ENCODE peak calls at places on chromosomes 5 and 9, in six cellular contexts. F is A673, B is cardiac muscle cell, J is BE2C, H is uterus, L is epithelial cell of esophagus. C is an unnamed sample.

GRCh38 chr5:122741681-122742080 is 33.2 kb upstream of the SNX2 start:
- DNase-seq in L (peak), F (no peak), H (no peak), J (no peak), B (no peak), C (no peak)

GRCh38 chr9:92384373-92384772 is 20.0 kb downstream of the OGN start:
- DNase-seq in B (no peak), L (peak), H (no peak), J (no peak), F (no peak), C (no peak)

GRCh38 chr5:107607656-107608368 is 62.9 kb downstream of the EFNA5 start:
- DNase-seq in L (peak), J (no peak), B (no peak), H (no peak), F (no peak), C (no peak)

GRCh38 chr9:70410368-70410767 is 4.1 kb downstream of the KLF9 start:
- DNase-seq in F (no peak), L (peak), H (no peak), B (no peak), J (no peak), C (no peak)

GRCh38 chr5:121841900-121842299 is 9.8 kb upstream of the FTMT start:
- DNase-seq in B (no peak), F (no peak), J (no peak), L (peak), H (no peak), C (no peak)

GRCh38 chr5:11801061-11801460 is 103.2 kb downstream of the CTNND2 start:
- DNase-seq in H (no peak), L (peak), B (no peak), F (no peak), J (no peak), C (no peak)

GRCh38 chr9:88949961-88950340 is 41.3 kb upstream of the S1PR3 start:
- DNase-seq in J (no peak), F (peak), L (peak), B (no peak), H (no peak), C (no peak)

GRCh38 chr9:126661122-126661520 is 47.4 kb downstream of the LMX1B start:
- DNase-seq in B (no peak), F (no peak), H (no peak), L (no peak), J (no peak), C (no peak)

GRCh38 chr9:69198526-69199250 is 24.6 kb downstream of the TJP2 start:
- DNase-seq in F (no peak), L (no peak), H (no peak), B (no peak), J (no peak), C (no peak)

GRCh38 chr9:35733109-35733541 is 659 bp downstream of the CREB3 start:
- DNase-seq in J (no peak), B (peak), L (peak), F (peak), H (no peak), C (no peak)
- TF ChIP-seq CTCF in J (peak), B (no peak), L (peak), F (peak), H (no peak), C (no peak)

GRCh38 chr9:112080831-112081542 is 94.1 kb downstream of the SUSD1 start:
- DNase-seq in J (no peak), H (no peak), F (no peak), B (no peak), L (peak), C (no peak)

GRCh38 chr9:112084907-112085306 is 90.2 kb downstream of the SUSD1 start:
- DNase-seq in L (no peak), J (no peak), B (no peak), H (no peak), F (no peak), C (no peak)

GRCh38 chr9:112084334-112084733 is 90.8 kb downstream of the SUSD1 start:
- DNase-seq in H (no peak), J (no peak), L (no peak), F (no peak), B (no peak), C (no peak)

GRCh38 chr9:112078432-112078831 is 96.7 kb downstream of the SUSD1 start:
- DNase-seq in F (no peak), H (no peak), J (no peak), B (no peak), L (no peak), C (peak)

GRCh38 chr9:112081918-112082729 is 93.0 kb downstream of the SUSD1 start:
- DNase-seq in L (no peak), J (no peak), F (no peak), H (no peak), B (no peak), C (no peak)
- H3K4me3 ChIP-seq in L (no peak), J (no peak), F (no peak), H (no peak), B (no peak), C (no peak)

GRCh38 chr9:99300103-99300439 is 78.0 kb downstream of the SEC61B start:
- DNase-seq in H (no peak), L (no peak), F (no peak), B (no peak), J (no peak), C (no peak)

GRCh38 chr9:99299214-99300102 is 77.4 kb downstream of the SEC61B start:
- DNase-seq in B (peak), H (no peak), F (peak), J (no peak), L (peak), C (no peak)

GRCh38 chr9:99296375-99296951 is 74.4 kb downstream of the SEC61B start:
- DNase-seq in F (peak), H (peak), J (peak), L (no peak), B (no peak), C (no peak)

GRCh38 chr9:99300603-99301002 is 78.5 kb downstream of the SEC61B start:
- DNase-seq in H (no peak), L (no peak), B (no peak), J (no peak), F (no peak), C (no peak)

DNA sequence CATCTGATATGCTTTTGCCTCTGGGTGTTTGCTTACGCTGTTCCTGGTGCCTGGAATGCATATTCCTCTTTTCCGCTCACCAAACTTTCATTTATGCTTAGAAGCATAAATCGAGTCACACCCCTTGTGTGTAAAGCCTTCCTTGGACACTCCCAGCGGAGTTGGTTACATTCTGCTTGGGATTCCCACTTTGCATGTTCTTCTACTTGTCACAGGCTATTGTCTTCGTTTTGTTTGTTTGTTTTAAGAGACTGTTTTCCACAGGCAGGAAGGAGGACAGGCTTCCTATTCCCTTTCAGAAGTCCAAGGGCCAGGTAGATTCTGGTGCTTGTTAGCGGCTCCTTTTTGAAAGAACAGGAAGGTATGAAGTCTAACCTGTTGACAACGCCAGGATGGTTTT is 76.6 kb downstream of the SEC61B start:
- DNase-seq in B (no peak), H (no peak), J (no peak), F (no peak), L (no peak), C (no peak)
- TF ChIP-seq CTCF in B (no peak), H (no peak), J (no peak), F (no peak), L (no peak), C (no peak)

DNA sequence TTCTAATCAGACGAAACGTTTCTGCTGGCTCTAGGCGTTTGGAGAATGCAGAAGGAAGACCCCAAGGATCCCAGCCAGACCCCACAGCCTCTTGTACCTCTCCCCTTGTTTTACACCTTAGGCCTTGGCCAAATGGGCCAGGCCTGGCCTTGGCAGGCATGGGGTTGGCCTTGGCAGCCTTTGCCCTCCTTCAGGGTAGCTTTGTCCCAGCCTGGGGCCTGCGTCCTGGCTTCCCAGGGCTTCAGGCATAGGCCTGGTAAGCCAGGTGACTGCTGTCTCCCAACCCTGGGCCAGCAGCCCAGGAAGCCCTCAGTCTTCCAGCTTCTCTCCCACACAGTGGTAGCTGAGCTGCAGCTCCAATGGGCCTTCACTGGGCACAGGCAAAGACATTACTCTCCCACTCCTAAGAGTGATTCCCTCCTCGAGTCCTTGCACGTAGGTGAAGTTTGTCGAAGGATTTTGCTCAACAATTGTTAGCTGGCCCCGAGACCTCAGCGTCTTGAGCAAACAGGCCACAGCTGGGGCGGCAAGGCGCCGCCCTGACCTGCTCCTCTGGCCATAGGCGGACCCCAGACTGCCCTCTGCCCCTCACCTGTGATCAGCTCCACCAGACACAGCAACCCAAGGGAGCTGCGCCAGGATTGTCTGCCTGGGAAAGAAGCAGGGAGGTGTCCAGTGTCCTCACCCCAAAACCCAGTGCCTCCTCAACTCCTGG is 1.1 kb upstream of the PITX1 start:
- DNase-seq in B (no peak), H (no peak), F (no peak), L (no peak), J (no peak), C (no peak)
- H3K4me3 ChIP-seq in B (no peak), H (no peak), F (no peak), L (peak), J (no peak), C (no peak)

DNA sequence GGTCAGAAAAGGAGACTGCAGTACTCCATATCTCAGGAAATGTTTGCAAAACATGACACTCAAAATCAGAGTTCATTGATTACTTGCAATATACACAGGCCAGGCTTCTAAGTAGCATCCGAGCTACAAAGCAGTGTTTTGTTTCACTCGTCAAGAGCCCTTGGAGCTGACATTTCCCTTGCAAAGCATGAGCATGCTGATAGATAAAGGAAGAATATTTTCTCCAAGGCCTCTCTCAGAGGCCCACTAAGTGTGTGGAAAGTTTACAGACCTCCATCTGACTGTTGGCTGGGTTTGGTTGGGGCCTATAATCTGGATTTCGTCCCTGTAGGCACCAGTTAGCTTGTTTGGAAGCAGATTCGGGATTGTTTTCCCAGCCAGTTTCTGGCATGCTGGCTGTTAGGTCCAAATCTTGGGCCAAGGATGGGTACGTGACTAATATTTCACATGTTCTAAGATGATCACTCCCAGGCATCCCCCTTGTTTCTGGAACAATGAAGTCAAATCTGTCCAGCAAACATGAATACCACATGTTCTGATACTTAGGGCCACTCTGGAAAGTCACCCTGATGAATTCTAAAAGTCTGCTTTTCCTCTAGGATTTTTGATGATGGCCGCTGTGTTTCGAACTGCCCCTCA is 161.2 kb downstream of the RFK start:
- DNase-seq in L (no peak), F (no peak), H (no peak), B (peak), J (no peak), C (no peak)
- TF ChIP-seq CTCF in L (no peak), F (no peak), H (no peak), B (no peak), J (no peak), C (no peak)

GRCh38 chr9:107982735-107983134 is 493.2 kb upstream of the KLF4 start:
- DNase-seq in L (no peak), H (no peak), B (no peak), F (no peak), J (no peak), C (no peak)
- H3K4me3 ChIP-seq in L (no peak), H (no peak), B (no peak), F (no peak), J (no peak), C (no peak)

GRCh38 chr5:181211208-181211607 is 6.2 kb upstream of the TRIM7 start:
- DNase-seq in J (no peak), L (no peak), B (no peak), H (no peak), F (no peak), C (no peak)
- TF ChIP-seq CTCF in J (no peak), L (no peak), B (no peak), H (no peak), F (peak), C (no peak)

GRCh38 chr9:36999728-37000333 is 34.2 kb downstream of the PAX5 start:
- DNase-seq in J (no peak), H (no peak), L (no peak), B (no peak), F (no peak), C (no peak)

GRCh38 chr9:37002036-37002412 is 32.0 kb downstream of the PAX5 start:
- DNase-seq in F (no peak), H (no peak), J (no peak), B (no peak), L (no peak), C (no peak)

GRCh38 chr9:37001461-37001860 is 32.6 kb downstream of the PAX5 start:
- DNase-seq in J (no peak), L (no peak), F (peak), B (no peak), H (no peak), C (peak)

GRCh38 chr9:37004424-37004935 is 29.6 kb downstream of the PAX5 start:
- DNase-seq in B (no peak), H (no peak), F (no peak), J (no peak), L (no peak), C (peak)

DNA sequence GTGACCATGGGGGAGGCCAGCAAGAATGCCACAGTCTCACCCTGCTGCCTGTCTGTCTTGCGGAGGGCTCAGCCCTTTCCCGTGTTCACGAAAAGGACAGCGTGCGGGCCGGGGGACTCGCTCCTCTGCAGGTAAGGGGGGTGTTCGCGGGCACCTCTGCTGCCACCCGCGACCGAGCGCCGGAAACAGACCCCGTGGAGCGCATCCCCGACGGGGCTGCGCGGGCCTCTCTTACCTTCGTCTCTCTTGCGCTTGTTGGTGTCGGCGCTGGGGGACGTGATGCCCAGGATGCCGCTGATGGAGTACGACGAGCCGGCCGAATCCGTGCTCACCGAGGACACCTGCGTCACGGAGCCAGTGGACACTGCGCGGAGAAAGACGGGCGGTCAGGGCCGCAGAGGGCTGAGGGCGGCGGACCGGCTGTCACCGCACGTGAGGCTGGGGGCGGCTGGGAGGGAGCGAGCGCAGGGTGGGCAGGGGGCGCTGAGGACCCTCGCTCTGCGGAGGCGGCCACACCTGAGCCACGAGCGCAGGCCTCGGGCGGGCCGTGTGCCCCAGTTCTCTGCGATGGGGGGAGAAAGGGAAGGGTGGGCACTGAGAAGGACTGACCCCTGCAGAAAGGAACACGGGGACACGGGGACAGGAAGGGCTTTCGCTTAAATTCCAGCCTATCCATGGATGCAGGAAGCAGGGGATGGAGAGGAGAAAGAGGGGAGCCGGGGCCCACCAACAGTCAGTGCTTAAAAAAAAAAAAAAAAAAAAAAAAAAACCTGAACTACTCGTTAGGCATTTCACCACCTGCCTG is 31.5 kb downstream of the PAX5 start:
- DNase-seq in H (no peak), J (no peak), L (no peak), F (no peak), B (no peak), C (no peak)
- H3K4me3 ChIP-seq in H (no peak), J (no peak), L (no peak), F (no peak), B (peak), C (peak)